ENCODE peak calls at places on chromosome X, in ten cellular contexts. One of them, this sample, is unnamed.
A peak's percentile ranks its signal among the peaks of the same experiment; 100 is the strongest.

GRCh38 chrX:67290489-67291220 is 253.2 kb upstream of the AR start:
- DNase-seq in suprapubic skin: no peak
- DNase-seq in naive thymus-derived CD4-positive, alpha-beta T cell: no peak
- DNase-seq in stomach: no peak
- DNase-seq in IMR-90: no peak
- DNase-seq in DND-41: no peak
- DNase-seq in heart right ventricle: no peak
- DNase-seq in body of pancreas: no peak
- DNase-seq in left lung: no peak
- DNase-seq in AG04450: no peak
- DNase-seq in this sample: no peak

GRCh38 chrX:74325130-74326059 is 21.4 kb downstream of the ZCCHC13 start:
- DNase-seq in suprapubic skin: no peak
- DNase-seq in naive thymus-derived CD4-positive, alpha-beta T cell: no peak
- DNase-seq in stomach: no peak
- DNase-seq in IMR-90: no peak
- DNase-seq in DND-41: no peak
- DNase-seq in heart right ventricle: no peak
- DNase-seq in body of pancreas: no peak
- DNase-seq in left lung: no peak
- DNase-seq in AG04450: no peak
- DNase-seq in this sample: no peak

GRCh38 chrX:71052721-71053120 is 15.4 kb downstream of the SNX12 start:
- DNase-seq in suprapubic skin: no peak
- DNase-seq in naive thymus-derived CD4-positive, alpha-beta T cell: no peak
- DNase-seq in stomach: no peak
- DNase-seq in IMR-90: no peak
- DNase-seq in DND-41: no peak
- DNase-seq in heart right ventricle: no peak
- DNase-seq in body of pancreas: no peak
- DNase-seq in left lung: no peak
- DNase-seq in AG04450: no peak
- DNase-seq in this sample: no peak

GRCh38 chrX:47501226-47502071 is 18.4 kb upstream of the ZNF41 start:
- DNase-seq in suprapubic skin: no peak
- DNase-seq in naive thymus-derived CD4-positive, alpha-beta T cell: no peak
- DNase-seq in stomach: no peak
- DNase-seq in IMR-90: peak; percentile 64
- DNase-seq in DND-41: no peak
- DNase-seq in heart right ventricle: no peak
- DNase-seq in body of pancreas: no peak
- DNase-seq in left lung: no peak
- DNase-seq in AG04450: no peak
- DNase-seq in this sample: no peak

GRCh38 chrX:29826651-29827206 is 388.6 kb upstream of the MAGEB2 start:
- DNase-seq in suprapubic skin: no peak
- DNase-seq in naive thymus-derived CD4-positive, alpha-beta T cell: no peak
- DNase-seq in stomach: no peak
- DNase-seq in IMR-90: peak; percentile 9
- DNase-seq in DND-41: no peak
- DNase-seq in heart right ventricle: no peak
- DNase-seq in body of pancreas: no peak
- DNase-seq in left lung: no peak
- DNase-seq in AG04450: no peak
- DNase-seq in this sample: no peak

GRCh38 chrX:43655961-43656494 is at the start of gene MAOA:
- DNase-seq in suprapubic skin: peak; percentile 92
- DNase-seq in naive thymus-derived CD4-positive, alpha-beta T cell: no peak
- DNase-seq in stomach: peak; percentile 87
- DNase-seq in IMR-90: no peak
- DNase-seq in DND-41: no peak
- DNase-seq in heart right ventricle: peak; percentile 55
- DNase-seq in body of pancreas: peak; percentile 74
- DNase-seq in left lung: peak; percentile 87
- DNase-seq in AG04450: no peak
- DNase-seq in this sample: no peak

GRCh38 chrX:53003111-53003510 is 44.8 kb upstream of the FAM156A start:
- DNase-seq in suprapubic skin: no peak
- DNase-seq in naive thymus-derived CD4-positive, alpha-beta T cell: no peak
- DNase-seq in stomach: no peak
- DNase-seq in IMR-90: no peak
- DNase-seq in DND-41: no peak
- DNase-seq in heart right ventricle: no peak
- DNase-seq in body of pancreas: no peak
- DNase-seq in left lung: no peak
- DNase-seq in AG04450: no peak
- DNase-seq in this sample: no peak

GRCh38 chrX:52839137-52839536 is 28.1 kb downstream of the XAGE5 start:
- DNase-seq in suprapubic skin: no peak
- DNase-seq in naive thymus-derived CD4-positive, alpha-beta T cell: no peak
- DNase-seq in stomach: no peak
- DNase-seq in IMR-90: no peak
- DNase-seq in DND-41: no peak
- DNase-seq in heart right ventricle: no peak
- DNase-seq in body of pancreas: no peak
- DNase-seq in left lung: no peak
- DNase-seq in AG04450: no peak
- DNase-seq in this sample: no peak

GRCh38 chrX:138745215-138745614 is 33.7 kb upstream of the FGF13 start:
- DNase-seq in suprapubic skin: no peak
- DNase-seq in naive thymus-derived CD4-positive, alpha-beta T cell: peak; percentile 41
- DNase-seq in stomach: no peak
- DNase-seq in IMR-90: peak; percentile 60
- DNase-seq in DND-41: peak; percentile 11
- DNase-seq in heart right ventricle: peak; percentile 9
- DNase-seq in body of pancreas: peak; percentile 9
- DNase-seq in left lung: no peak
- DNase-seq in AG04450: no peak
- DNase-seq in this sample: no peak

GRCh38 chrX:148665001-148665400 is 164.6 kb downstream of the AFF2 start:
- DNase-seq in suprapubic skin: no peak
- DNase-seq in naive thymus-derived CD4-positive, alpha-beta T cell: no peak
- DNase-seq in stomach: no peak
- DNase-seq in IMR-90: no peak
- DNase-seq in DND-41: no peak
- DNase-seq in heart right ventricle: no peak
- DNase-seq in body of pancreas: no peak
- DNase-seq in left lung: no peak
- DNase-seq in AG04450: no peak
- DNase-seq in this sample: no peak

GRCh38 chrX:2693123-2693438 is 2.0 kb downstream of the CD99 start:
- DNase-seq in suprapubic skin: no peak
- DNase-seq in naive thymus-derived CD4-positive, alpha-beta T cell: no peak
- DNase-seq in stomach: no peak
- DNase-seq in IMR-90: no peak
- DNase-seq in DND-41: no peak
- DNase-seq in heart right ventricle: no peak
- DNase-seq in body of pancreas: no peak
- DNase-seq in left lung: no peak
- DNase-seq in AG04450: no peak
- DNase-seq in this sample: no peak

GRCh38 chrX:131729295-131729694 is 185.4 kb downstream of the OR13H1 start:
- DNase-seq in suprapubic skin: peak; percentile 89
- DNase-seq in naive thymus-derived CD4-positive, alpha-beta T cell: peak; percentile 73
- DNase-seq in stomach: peak; percentile 84
- DNase-seq in IMR-90: peak; percentile 88
- DNase-seq in DND-41: no peak
- DNase-seq in heart right ventricle: no peak
- DNase-seq in body of pancreas: no peak
- DNase-seq in left lung: no peak
- DNase-seq in AG04450: no peak
- DNase-seq in this sample: peak; percentile 91

GRCh38 chrX:132749406-132749805 is 209.0 kb downstream of the HS6ST2 start:
- DNase-seq in suprapubic skin: no peak
- DNase-seq in naive thymus-derived CD4-positive, alpha-beta T cell: no peak
- DNase-seq in stomach: no peak
- DNase-seq in IMR-90: no peak
- DNase-seq in DND-41: no peak
- DNase-seq in heart right ventricle: no peak
- DNase-seq in body of pancreas: no peak
- DNase-seq in left lung: no peak
- DNase-seq in AG04450: no peak
- DNase-seq in this sample: no peak

GRCh38 chrX:108584617-108585211 is 145.1 kb downstream of the COL4A5 start:
- DNase-seq in suprapubic skin: no peak
- DNase-seq in naive thymus-derived CD4-positive, alpha-beta T cell: no peak
- DNase-seq in stomach: no peak
- DNase-seq in IMR-90: no peak
- DNase-seq in DND-41: no peak
- DNase-seq in heart right ventricle: no peak
- DNase-seq in body of pancreas: peak; percentile 13
- DNase-seq in left lung: no peak
- DNase-seq in AG04450: no peak
- DNase-seq in this sample: no peak

DNA sequence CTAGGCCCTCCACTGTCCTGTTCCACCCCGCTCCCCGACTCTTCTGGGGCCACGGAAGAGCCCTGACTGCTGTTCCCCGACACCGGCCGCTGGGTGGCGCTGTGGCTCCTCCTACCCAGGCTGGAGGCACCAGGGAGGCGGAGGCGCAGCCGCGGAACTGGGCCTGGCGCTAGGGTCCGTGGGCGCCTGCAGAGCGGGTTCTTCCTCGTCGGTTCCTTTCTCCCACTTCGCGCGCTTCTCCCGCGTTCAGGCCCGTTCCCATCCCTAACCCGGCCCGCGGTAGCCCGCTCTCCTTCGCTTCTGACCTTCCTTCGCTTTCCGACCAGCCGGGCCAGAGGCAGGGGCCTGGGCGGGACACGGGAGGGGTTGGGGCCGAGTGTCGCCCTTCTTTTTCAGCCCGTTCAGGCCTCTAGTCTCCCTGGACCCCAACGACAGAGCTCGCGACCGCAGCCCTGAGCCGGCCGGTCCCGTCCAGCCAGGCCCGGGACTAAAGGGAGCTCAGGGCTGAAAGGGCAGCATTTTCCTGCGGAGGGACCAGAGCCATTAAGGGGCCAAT is 34.3 kb downstream of the NALF2 start:
- DNase-seq in suprapubic skin: peak; percentile 80
- DNase-seq in naive thymus-derived CD4-positive, alpha-beta T cell: peak; percentile 62
- DNase-seq in stomach: peak; percentile 79
- DNase-seq in IMR-90: peak; percentile 16
- DNase-seq in DND-41: no peak
- DNase-seq in heart right ventricle: peak; percentile 70
- DNase-seq in body of pancreas: peak; percentile 74
- DNase-seq in left lung: peak; percentile 87
- DNase-seq in AG04450: peak; percentile 4
- DNase-seq in this sample: peak; percentile 33
- H3K4me3 ChIP-seq in suprapubic skin: peak overlapping the region; percentile 52
- H3K4me3 ChIP-seq in naive thymus-derived CD4-positive, alpha-beta T cell: no peak overlapping the region
- H3K4me3 ChIP-seq in stomach: peak overlapping the region; percentile 47
- H3K4me3 ChIP-seq in IMR-90: no peak overlapping the region
- H3K4me3 ChIP-seq in DND-41: no peak overlapping the region
- H3K4me3 ChIP-seq in heart right ventricle: peak overlapping the region; percentile 34
- H3K4me3 ChIP-seq in body of pancreas: no peak overlapping the region
- H3K4me3 ChIP-seq in left lung: no peak overlapping the region
- H3K4me3 ChIP-seq in AG04450: peak overlapping the region; percentile 37
- H3K4me3 ChIP-seq in this sample: no peak overlapping the region

GRCh38 chrX:120000490-120001246 is 57.1 kb upstream of the NKAP start:
- DNase-seq in suprapubic skin: no peak
- DNase-seq in naive thymus-derived CD4-positive, alpha-beta T cell: no peak
- DNase-seq in stomach: no peak
- DNase-seq in IMR-90: peak; percentile 1
- DNase-seq in DND-41: no peak
- DNase-seq in heart right ventricle: no peak
- DNase-seq in body of pancreas: no peak
- DNase-seq in left lung: no peak
- DNase-seq in AG04450: no peak
- DNase-seq in this sample: no peak
- H3K27me3 ChIP-seq in suprapubic skin: peaks cover 64% of the 10 kb centered on the region
- H3K27me3 ChIP-seq in naive thymus-derived CD4-positive, alpha-beta T cell: peaks cover 5% of the 10 kb centered on the region
- H3K27me3 ChIP-seq in stomach: peaks cover 4% of the 10 kb centered on the region
- H3K27me3 ChIP-seq in IMR-90: peaks cover 37% of the 10 kb centered on the region
- H3K27me3 ChIP-seq in DND-41: no peaks in the 10 kb centered on the region
- H3K27me3 ChIP-seq in heart right ventricle: peaks cover 70% of the 10 kb centered on the region
- H3K27me3 ChIP-seq in body of pancreas: no peaks in the 10 kb centered on the region
- H3K27me3 ChIP-seq in left lung: peaks cover 76% of the 10 kb centered on the region
- H3K27me3 ChIP-seq in AG04450: peaks cover 27% of the 10 kb centered on the region
- H3K27me3 ChIP-seq in this sample: peaks cover 15% of the 10 kb centered on the region

DNA sequence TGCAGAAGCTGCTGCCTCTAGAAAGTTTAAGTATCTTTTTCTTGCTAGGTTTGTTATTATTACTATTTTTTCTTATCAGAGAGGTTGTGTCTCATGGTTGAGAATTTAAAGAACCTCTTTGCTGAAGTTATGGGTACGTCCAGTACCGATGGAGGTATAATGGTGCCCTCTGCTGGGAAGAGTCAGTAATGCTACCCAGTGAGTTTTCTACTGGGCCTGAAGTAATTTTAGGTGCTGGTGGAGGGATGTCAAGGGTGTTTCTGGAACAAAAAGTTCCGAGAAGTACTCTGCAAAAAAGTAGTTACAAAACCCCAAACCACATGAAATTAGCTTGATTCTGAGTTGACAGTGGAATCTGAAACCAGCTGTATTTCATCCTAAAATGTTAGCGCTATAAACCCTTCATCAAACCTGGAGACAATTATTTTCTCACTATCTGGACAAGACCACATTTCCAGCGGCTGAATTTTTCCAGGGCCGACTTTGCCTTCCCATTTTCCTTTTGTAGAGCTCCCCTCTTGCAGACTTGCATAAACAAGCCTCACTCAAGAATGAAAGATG is 102.5 kb upstream of the MID1 start:
- DNase-seq in suprapubic skin: peak; percentile 70
- DNase-seq in naive thymus-derived CD4-positive, alpha-beta T cell: peak; percentile 15
- DNase-seq in stomach: peak; percentile 59
- DNase-seq in IMR-90: peak; percentile 67
- DNase-seq in DND-41: peak; percentile 33
- DNase-seq in heart right ventricle: peak; percentile 54
- DNase-seq in body of pancreas: peak; percentile 59
- DNase-seq in left lung: no peak
- DNase-seq in AG04450: peak; percentile 24
- DNase-seq in this sample: peak; percentile 2
- H3K4me3 ChIP-seq in suprapubic skin: no peak overlapping the region
- H3K4me3 ChIP-seq in naive thymus-derived CD4-positive, alpha-beta T cell: no peak overlapping the region
- H3K4me3 ChIP-seq in stomach: no peak overlapping the region
- H3K4me3 ChIP-seq in IMR-90: no peak overlapping the region
- H3K4me3 ChIP-seq in DND-41: no peak overlapping the region
- H3K4me3 ChIP-seq in heart right ventricle: no peak overlapping the region
- H3K4me3 ChIP-seq in body of pancreas: no peak overlapping the region
- H3K4me3 ChIP-seq in left lung: no peak overlapping the region
- H3K4me3 ChIP-seq in AG04450: no peak overlapping the region
- H3K4me3 ChIP-seq in this sample: no peak overlapping the region

DNA sequence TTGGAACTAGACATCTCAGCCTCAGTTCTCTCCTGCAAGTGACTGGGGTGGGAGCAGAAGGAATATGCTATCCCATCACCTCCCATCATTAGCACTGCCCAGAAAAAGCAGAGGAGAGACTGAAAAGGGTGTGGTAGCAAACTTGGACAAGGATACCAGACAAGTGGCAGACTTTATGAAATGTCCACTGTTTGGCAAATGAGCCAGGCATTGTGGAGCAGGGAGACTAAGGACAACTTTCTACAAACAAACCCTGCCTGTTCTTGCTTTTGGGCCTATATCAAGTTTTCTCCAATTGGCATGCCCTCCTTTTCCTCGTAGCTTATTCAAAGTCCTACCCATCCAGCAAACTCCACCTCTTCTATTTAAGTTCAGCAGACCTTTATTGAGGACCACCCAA is 41.6 kb downstream of the ZCCHC12 start:
- DNase-seq in suprapubic skin: no peak
- DNase-seq in naive thymus-derived CD4-positive, alpha-beta T cell: no peak
- DNase-seq in stomach: no peak
- DNase-seq in IMR-90: no peak
- DNase-seq in DND-41: no peak
- DNase-seq in heart right ventricle: no peak
- DNase-seq in body of pancreas: no peak
- DNase-seq in left lung: no peak
- DNase-seq in AG04450: no peak
- DNase-seq in this sample: no peak
- H3K27me3 ChIP-seq in suprapubic skin: no peaks in the 10 kb centered on the region
- H3K27me3 ChIP-seq in naive thymus-derived CD4-positive, alpha-beta T cell: no peaks in the 10 kb centered on the region
- H3K27me3 ChIP-seq in stomach: no peaks in the 10 kb centered on the region
- H3K27me3 ChIP-seq in IMR-90: peaks cover 2% of the 10 kb centered on the region
- H3K27me3 ChIP-seq in DND-41: no peaks in the 10 kb centered on the region
- H3K27me3 ChIP-seq in heart right ventricle: no peaks in the 10 kb centered on the region
- H3K27me3 ChIP-seq in body of pancreas: no peaks in the 10 kb centered on the region
- H3K27me3 ChIP-seq in left lung: no peaks in the 10 kb centered on the region
- H3K27me3 ChIP-seq in AG04450: no peaks in the 10 kb centered on the region
- H3K27me3 ChIP-seq in this sample: no peaks in the 10 kb centered on the region

This sample was measured in CD4-positive, CD25-positive, alpha-beta regulatory T cell.